ENCODE peak calls at places on chromosomes 16 and 17, in six cellular contexts. E is tibial nerve, X is heart right ventricle, S is IMR-90, U is endodermal cell, M is cardiac muscle cell. H is an unnamed sample. For H3K27me3, the result is how much of the 10 kb centered on the place peaks cover.

GRCh38 chr17:63240106-63240505 is 206.0 kb downstream of the CYB561 start:
- DNase-seq in E (no peak), X (no peak), S (no peak), U (no peak), M (no peak), H (no peak)

GRCh38 chr16:81544691-81545365 is 100.2 kb downstream of the CMIP start:
- DNase-seq in E (no peak), X (no peak), S (peak), U (no peak), M (no peak), H (no peak)

GRCh38 chr16:59047114-59047513 is 313.0 kb upstream of the GOT2 start:
- DNase-seq in E (no peak), X (no peak), S (no peak), U (peak), M (peak), H (no peak)

GRCh38 chr16:87380875-87381274 is 2.7 kb downstream of the FBXO31 start:
- DNase-seq in E (no peak), X (no peak), S (peak), U (no peak), M (no peak), H (no peak)

GRCh38 chr16:86355114-86355513 is 155.2 kb upstream of the FOXF1 start:
- DNase-seq in E (no peak), X (no peak), S (peak), U (no peak), M (no peak), H (no peak)

GRCh38 chr16:71426069-71426879 is 15.6 kb downstream of the TLE7 start:
- DNase-seq in E (peak), X (no peak), S (peak), U (peak), M (peak), H (no peak)

GRCh38 chr17:82650723-82651122 is 2.5 kb upstream of the WDR45B start:
- DNase-seq in E (no peak), X (no peak), S (no peak), U (no peak), M (no peak), H (no peak)

GRCh38 chr16:84055801-84056634 is 13.4 kb upstream of the SLC38A8 start:
- DNase-seq in E (no peak), X (no peak), S (no peak), U (no peak), M (no peak), H (no peak)

GRCh38 chr17:31148205-31148604 is 53.4 kb downstream of the NF1 start:
- DNase-seq in E (no peak), X (no peak), S (peak), U (no peak), M (no peak), H (no peak)

GRCh38 chr16:4931381-4931780 is 5.6 kb downstream of the PPL start:
- DNase-seq in E (no peak), X (no peak), S (no peak), U (peak), M (no peak), H (no peak)

GRCh38 chr17:3535253-3535995 is 22.2 kb downstream of the TRPV3 start:
- DNase-seq in E (peak), X (peak), S (peak), U (peak), M (peak), H (no peak)

GRCh38 chr17:13415877-13416416 is 185.8 kb downstream of the HS3ST3A1 start:
- DNase-seq in E (no peak), X (peak), S (peak), U (no peak), M (peak), H (no peak)

GRCh38 chr16:57815987-57816745 is 13.9 kb upstream of the KIFC3 start:
- DNase-seq in E (peak), X (peak), S (peak), U (peak), M (peak), H (peak)

GRCh38 chr16:52366997-52367396 is 179.9 kb downstream of the TOX3 start:
- DNase-seq in E (no peak), X (no peak), S (no peak), U (no peak), M (no peak), H (no peak)

GRCh38 chr17:43939886-43940285 is 2.4 kb downstream of the PPY start:
- DNase-seq in E (no peak), X (no peak), S (no peak), U (no peak), M (no peak), H (no peak)

GRCh38 chr17:28544402-28545140 is 7.9 kb downstream of the UNC119 start:
- DNase-seq in E (no peak), X (no peak), S (no peak), U (peak), M (no peak), H (no peak)

GRCh38 chr17:10435096-10435495 is 13.3 kb upstream of the MYH8 start:
- DNase-seq in E (no peak), X (no peak), S (no peak), U (no peak), M (no peak), H (no peak)

GRCh38 chr17:82639628-82640027 is 8.6 kb downstream of the WDR45B start:
- DNase-seq in E (no peak), X (no peak), S (no peak), U (peak), M (no peak), H (no peak)

GRCh38 chr17:67050476-67051154 is 6.3 kb downstream of the CACNG1 start:
- DNase-seq in E (no peak), X (no peak), S (no peak), U (no peak), M (no peak), H (no peak)

GRCh38 chr16:3607161-3607560 is 4.2 kb downstream of the SLX4 start:
- DNase-seq in E (no peak), X (no peak), S (no peak), U (peak), M (no peak), H (no peak)

GRCh38 chr16:88705746-88706287 is 391 bp downstream of the RNF166 start:
- DNase-seq in E (no peak), X (no peak), S (no peak), U (no peak), M (peak), H (peak)

GRCh38 chr17:72778161-72779151 is 314.0 kb downstream of the SLC39A11 start:
- DNase-seq in E (no peak), X (no peak), S (no peak), U (no peak), M (no peak), H (no peak)

GRCh38 chr17:31916496-31917064 is 15.1 kb upstream of the UTP6 start:
- DNase-seq in E (no peak), X (no peak), S (no peak), U (no peak), M (no peak), H (no peak)

GRCh38 chr17:64534187-64534586 is 27.4 kb downstream of the CEP95 start:
- DNase-seq in E (no peak), X (no peak), S (no peak), U (no peak), M (no peak), H (no peak)

GRCh38 chr17:51118330-51119195 is 2.1 kb downstream of the SPAG9 start:
- DNase-seq in E (peak), X (peak), S (no peak), U (no peak), M (no peak), H (no peak)

GRCh38 chr17:68621065-68621464 is 19.9 kb upstream of the FAM20A start:
- DNase-seq in E (no peak), X (no peak), S (no peak), U (no peak), M (no peak), H (no peak)

GRCh38 chr17:7435676-7436555 is 681 bp downstream of the TMEM102 start:
- DNase-seq in E (no peak), X (no peak), S (no peak), U (peak), M (peak), H (no peak)

GRCh38 chr16:27761816-27762215 is 211.9 kb downstream of the KATNIP start:
- DNase-seq in E (no peak), X (no peak), S (no peak), U (no peak), M (no peak), H (no peak)

GRCh38 chr16:56972898-56973689 is 11.3 kb downstream of the CETP start:
- DNase-seq in E (no peak), X (no peak), S (no peak), U (no peak), M (no peak), H (no peak)

GRCh38 chr17:45224671-45225050 is 3.0 kb downstream of the FMNL1 start:
- DNase-seq in E (no peak), X (no peak), S (no peak), U (no peak), M (no peak), H (no peak)

GRCh38 chr17:34736611-34737010 is 157.2 kb downstream of the TMEM132E start:
- DNase-seq in E (no peak), X (no peak), S (no peak), U (peak), M (no peak), H (no peak)

GRCh38 chr17:74770498-74771318 is 5.4 kb downstream of the NAT9 start:
- DNase-seq in E (peak), X (peak), S (peak), U (peak), M (peak), H (peak)

DNA sequence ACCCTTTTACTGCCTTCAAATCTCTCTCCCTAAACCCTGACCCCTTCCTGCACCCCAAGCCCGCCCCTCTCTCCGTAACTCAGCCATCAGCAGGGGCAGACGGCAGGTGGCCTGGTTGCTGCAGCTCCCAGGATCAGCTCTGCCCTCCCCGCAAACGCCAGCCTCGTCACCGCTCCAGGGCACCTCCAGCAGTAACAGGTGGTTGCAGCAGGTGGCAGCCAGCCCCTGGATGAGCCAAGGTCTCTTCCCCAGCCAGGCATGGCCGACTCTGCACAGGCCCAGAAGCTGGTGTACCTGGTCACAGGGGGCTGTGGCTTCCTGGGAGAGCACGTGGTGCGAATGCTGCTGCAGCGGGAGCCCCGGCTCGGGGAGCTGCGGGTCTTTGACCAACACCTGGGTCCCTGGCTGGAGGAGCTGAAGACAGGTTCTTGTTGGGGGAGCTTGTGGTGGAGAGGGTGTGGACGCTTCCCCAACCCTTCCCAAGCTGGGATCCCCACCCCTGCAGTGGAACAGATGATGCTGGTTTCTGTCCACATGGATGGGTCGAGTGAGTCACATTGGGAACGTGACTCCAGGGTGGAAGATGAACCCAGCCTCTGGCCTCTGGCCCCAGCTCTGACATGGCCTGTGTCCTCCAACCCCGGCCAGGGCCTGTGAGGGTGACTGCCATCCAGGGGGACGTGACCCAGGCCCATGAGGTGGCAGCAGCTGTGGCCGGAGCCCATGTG is 558 bp downstream of the HSD3B7 start:
- DNase-seq in E (no peak), X (no peak), S (no peak), U (peak), M (peak), H (no peak)
- H3K4me3 ChIP-seq in E (peak), X (peak), S (peak), U (no peak), M (no peak), H (peak)

DNA sequence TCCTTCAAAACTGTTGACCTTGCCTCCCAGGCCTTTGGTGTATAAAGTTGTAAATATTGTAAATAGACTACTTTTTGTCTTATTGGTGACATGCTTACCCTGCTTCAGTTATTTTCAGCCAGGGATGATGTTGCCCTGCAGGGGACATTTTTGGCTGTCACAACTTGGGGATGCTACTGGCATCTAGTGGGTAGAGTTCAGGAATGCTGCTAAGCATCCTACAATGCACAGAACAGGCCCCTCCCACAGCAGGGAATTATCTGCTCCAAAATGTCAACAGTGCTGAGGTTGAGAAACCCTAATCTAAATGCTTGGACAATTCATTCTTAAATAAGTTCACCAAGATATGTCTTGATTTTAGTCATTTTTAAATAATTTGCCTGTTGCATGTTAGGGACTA is 459.8 kb downstream of the PMP22 start:
- DNase-seq in E (no peak), X (no peak), S (no peak), U (peak), M (no peak), H (no peak)
- TF ChIP-seq CTCF in E (no peak), X (no peak), S (no peak), U (peak), M (peak), H (no peak)

GRCh38 chr17:80783461-80783860 is 208.2 kb upstream of the CHMP6 start:
- DNase-seq in E (no peak), X (no peak), S (no peak), U (peak), M (no peak), H (no peak)
- H3K27me3 ChIP-seq in E (under half), X (under half), S (under half), U (under half), M (under half), H (under half)

DNA sequence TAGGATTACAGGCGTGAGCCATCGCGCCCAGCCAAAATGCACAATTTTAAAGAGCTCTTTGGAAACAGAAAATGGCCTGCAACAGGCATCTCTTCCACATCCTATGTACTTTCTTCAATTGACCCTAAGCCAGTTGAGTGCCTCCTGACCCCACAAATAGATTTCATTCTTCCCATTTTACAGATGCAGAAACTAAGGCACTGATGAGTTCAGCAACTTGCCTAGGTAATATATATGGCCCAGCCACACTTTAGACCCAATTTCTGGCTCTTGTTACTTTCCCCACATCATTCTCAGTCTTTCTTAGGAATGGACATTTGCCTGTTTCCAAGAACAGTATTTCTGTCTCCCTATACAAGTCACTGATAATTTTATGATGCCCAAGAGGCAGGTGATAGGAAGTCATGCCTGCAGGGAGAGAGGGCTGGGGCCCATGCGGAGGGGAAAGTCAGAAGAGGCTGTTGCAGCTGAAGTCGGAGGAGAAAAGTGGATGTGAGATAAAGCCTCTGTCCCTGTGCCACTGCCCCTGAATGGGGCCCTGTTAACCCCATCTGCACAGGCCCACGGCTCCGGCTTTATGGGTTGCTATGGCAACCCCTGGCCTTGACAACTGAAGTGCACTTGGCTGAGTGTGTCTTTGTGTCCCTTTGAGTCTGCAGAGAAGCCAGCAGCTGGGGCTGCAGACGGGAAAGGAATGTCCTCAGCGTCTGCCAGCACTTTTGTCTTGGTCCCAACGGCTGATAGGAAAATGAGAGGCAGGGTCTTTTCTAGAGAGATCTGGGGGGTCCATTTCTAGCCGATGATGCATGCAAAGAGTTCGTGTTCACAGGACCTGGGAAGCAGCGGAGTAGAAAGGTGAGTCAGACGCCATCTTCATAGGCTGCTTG is 45.9 kb downstream of the ABAT start:
- DNase-seq in E (no peak), X (peak), S (no peak), U (peak), M (peak), H (no peak)
- H3K4me3 ChIP-seq in E (no peak), X (no peak), S (no peak), U (no peak), M (peak), H (no peak)

GRCh38 chr16:67864594-67864993 is 8.3 kb upstream of the EDC4 start:
- DNase-seq in E (no peak), X (no peak), S (no peak), U (peak), M (no peak), H (no peak)
- TF ChIP-seq CTCF in E (no peak), X (no peak), S (no peak), U (no peak), M (no peak), H (no peak)

DNA sequence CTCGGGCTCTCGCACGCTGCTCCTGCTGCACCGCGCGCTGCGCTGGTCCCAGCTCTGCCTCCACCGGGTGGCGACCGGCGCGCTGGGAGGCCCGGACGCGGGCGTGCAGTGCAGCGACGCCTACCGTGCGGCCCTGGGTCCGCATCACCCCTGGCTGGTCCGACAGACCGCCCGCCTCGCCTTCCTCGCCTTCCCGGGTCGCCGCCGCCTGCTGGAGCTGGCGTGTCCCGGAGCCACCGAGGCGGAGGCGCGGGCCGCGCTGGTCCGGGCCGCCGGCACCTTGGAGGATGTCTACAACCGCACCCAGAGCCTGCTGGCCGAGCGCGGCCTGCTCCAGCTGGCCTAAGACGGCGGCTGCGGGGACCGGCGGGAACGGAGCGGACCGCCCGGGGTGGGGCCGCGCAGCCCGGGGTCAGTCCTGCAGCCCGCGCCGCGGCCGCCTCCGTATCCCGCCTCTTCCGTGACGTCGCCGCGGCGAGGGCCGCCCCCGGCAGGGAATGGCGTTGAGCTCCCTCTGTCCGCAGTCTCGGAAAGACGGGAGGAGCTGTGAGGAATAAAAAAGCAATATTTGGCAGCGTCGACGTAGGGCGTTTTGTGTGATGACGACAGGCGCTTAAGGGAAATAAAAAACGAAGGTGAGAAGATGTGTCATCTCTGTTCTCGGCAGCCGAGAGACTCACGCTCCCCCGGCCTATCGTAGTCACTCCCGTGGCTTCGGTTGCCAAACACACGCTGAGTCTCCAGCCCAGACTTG is 1.4 kb downstream of the GLTPD2 start:
- DNase-seq in E (peak), X (peak), S (peak), U (peak), M (peak), H (peak)
- H3K27me3 ChIP-seq in E (under half), X (under half), S (under half), U (half or more), M (under half), H (under half)